ENCODE peak calls at places on chromosomes 5 and 9, in ten cellular contexts. H is activated CD8-positive, alpha-beta memory T cell treated with anti-CD3 and anti-CD28 coated beads, Interleukin-2, amount 50 U/mL, for 4 hours; W is HS-27A; Y is activated CD4-positive, CD25-positive, alpha-beta regulatory T cell; C is GF-D8; Z is memory B cell; M is breast epithelium; V is omental fat pad; X is heart right ventricle; N is NCI-H1417 treated with DMSO at 0.1 percent for 48 hours. R is an unnamed sample.

GRCh38 chr5:101244621-101245020 is 341.5 kb upstream of the ST8SIA4 start:
- DNase-seq in H (no peak), W (no peak), Y (no peak), C (no peak), Z (no peak), M (no peak), V (no peak), X (no peak), N (no peak), R (no peak)

GRCh38 chr9:36813149-36813548 is 220.9 kb downstream of the PAX5 start:
- DNase-seq in H (no peak), W (no peak), Y (no peak), C (no peak), Z (no peak), M (no peak), V (no peak), X (no peak), N (no peak), R (no peak)

GRCh38 chr5:168342151-168342825 is 50.8 kb downstream of the WWC1 start:
- DNase-seq in H (no peak), W (no peak), Y (no peak), C (no peak), Z (no peak), M (no peak), V (no peak), X (no peak), N (no peak), R (no peak)

GRCh38 chr9:100714372-100715099 is 136.7 kb downstream of the CAVIN4 start:
- DNase-seq in H (peak), W (peak), Y (no peak), C (no peak), Z (peak), M (peak), V (peak), X (peak), N (no peak), R (peak)

GRCh38 chr5:33048315-33048714 is 337.2 kb downstream of the NPR3 start:
- DNase-seq in H (no peak), W (no peak), Y (no peak), C (no peak), Z (no peak), M (no peak), V (no peak), X (no peak), N (no peak), R (no peak)

GRCh38 chr9:37944671-37945481 is 40.9 kb upstream of the SLC25A51 start:
- DNase-seq in H (no peak), W (peak), Y (no peak), C (no peak), Z (no peak), M (no peak), V (no peak), X (no peak), N (no peak), R (no peak)

GRCh38 chr5:180007582-180007981 is 64.0 kb downstream of the RNF130 start:
- DNase-seq in H (no peak), W (no peak), Y (no peak), C (peak), Z (no peak), M (no peak), V (no peak), X (peak), N (peak), R (no peak)

GRCh38 chr5:108295588-108296368 is 86.1 kb downstream of the FBXL17 start:
- DNase-seq in H (no peak), W (no peak), Y (no peak), C (no peak), Z (no peak), M (no peak), V (no peak), X (no peak), N (no peak), R (no peak)

GRCh38 chr9:131517761-131518190 is 13.3 kb downstream of the UCK1 start:
- DNase-seq in H (no peak), W (no peak), Y (no peak), C (no peak), Z (no peak), M (no peak), V (no peak), X (no peak), N (no peak), R (no peak)

GRCh38 chr5:150242495-150242894 is 47.1 kb downstream of the CAMK2A start:
- DNase-seq in H (no peak), W (no peak), Y (no peak), C (no peak), Z (no peak), M (no peak), V (no peak), X (no peak), N (no peak), R (no peak)

GRCh38 chr5:36897616-36898015 is 21.0 kb downstream of the NIPBL start:
- DNase-seq in H (no peak), W (no peak), Y (no peak), C (no peak), Z (no peak), M (no peak), V (no peak), X (no peak), N (no peak), R (no peak)

GRCh38 chr5:111772456-111772855 is 15.5 kb upstream of the NREP start:
- DNase-seq in H (no peak), W (no peak), Y (no peak), C (no peak), Z (no peak), M (no peak), V (no peak), X (no peak), N (no peak), R (no peak)

GRCh38 chr5:145854651-145855258 is 18.1 kb downstream of the GRXCR2 start:
- DNase-seq in H (no peak), W (peak), Y (no peak), C (peak), Z (no peak), M (no peak), V (no peak), X (no peak), N (no peak), R (no peak)

GRCh38 chr5:98631311-98632054 is 142.0 kb upstream of the RGMB start:
- DNase-seq in H (no peak), W (peak), Y (no peak), C (no peak), Z (no peak), M (no peak), V (no peak), X (no peak), N (no peak), R (no peak)

GRCh38 chr9:110650261-110650660 is 18.3 kb upstream of the MUSK start:
- DNase-seq in H (no peak), W (peak), Y (no peak), C (no peak), Z (no peak), M (no peak), V (no peak), X (no peak), N (no peak), R (no peak)

GRCh38 chr5:7851617-7852289 is 820 bp upstream of the CFAP90 start:
- DNase-seq in H (no peak), W (no peak), Y (no peak), C (no peak), Z (no peak), M (no peak), V (no peak), X (no peak), N (no peak), R (no peak)

GRCh38 chr5:90366972-90367371 is 42.6 kb downstream of the CETN3 start:
- DNase-seq in H (no peak), W (no peak), Y (no peak), C (no peak), Z (no peak), M (no peak), V (no peak), X (no peak), N (no peak), R (no peak)

GRCh38 chr5:167582263-167582662 is 709.2 kb upstream of the WWC1 start:
- DNase-seq in H (no peak), W (no peak), Y (no peak), C (no peak), Z (no peak), M (no peak), V (no peak), X (no peak), N (no peak), R (no peak)

GRCh38 chr9:27537027-27537435 is 7.4 kb upstream of the MOB3B start:
- DNase-seq in H (no peak), W (no peak), Y (no peak), C (no peak), Z (no peak), M (no peak), V (no peak), X (no peak), N (no peak), R (no peak)

GRCh38 chr9:131886839-131887238 is 147.0 kb upstream of the RAPGEF1 start:
- DNase-seq in H (no peak), W (no peak), Y (no peak), C (no peak), Z (no peak), M (no peak), V (no peak), X (no peak), N (no peak), R (no peak)

GRCh38 chr5:76664065-76664464 is 40.9 kb upstream of the F2RL2 start:
- DNase-seq in H (no peak), W (no peak), Y (no peak), C (no peak), Z (no peak), M (no peak), V (no peak), X (no peak), N (no peak), R (no peak)

GRCh38 chr9:132631685-132632084 is 38.1 kb downstream of the DDX31 start:
- DNase-seq in H (no peak), W (no peak), Y (no peak), C (no peak), Z (no peak), M (no peak), V (no peak), X (no peak), N (no peak), R (no peak)

GRCh38 chr9:100082786-100083185 is 16.0 kb downstream of the ERP44 start:
- DNase-seq in H (no peak), W (no peak), Y (no peak), C (no peak), Z (no peak), M (no peak), V (no peak), X (no peak), N (no peak), R (no peak)

GRCh38 chr9:102106446-102106845 is 368.0 kb upstream of the GRIN3A start:
- DNase-seq in H (no peak), W (no peak), Y (no peak), C (no peak), Z (no peak), M (no peak), V (no peak), X (no peak), N (no peak), R (no peak)

GRCh38 chr9:76891874-76892273 is 14.0 kb downstream of the PRUNE2 start:
- DNase-seq in H (no peak), W (no peak), Y (no peak), C (no peak), Z (no peak), M (no peak), V (no peak), X (no peak), N (no peak), R (no peak)

GRCh38 chr5:107564896-107565295 is 105.8 kb downstream of the EFNA5 start:
- DNase-seq in H (no peak), W (no peak), Y (no peak), C (no peak), Z (no peak), M (no peak), V (no peak), X (no peak), N (no peak), R (no peak)

GRCh38 chr5:133782736-133783135 is 170.4 kb upstream of the FSTL4 start:
- DNase-seq in H (no peak), W (no peak), Y (no peak), C (no peak), Z (no peak), M (no peak), V (no peak), X (no peak), N (no peak), R (no peak)

GRCh38 chr9:76891279-76891678 is 14.6 kb downstream of the PRUNE2 start:
- DNase-seq in H (no peak), W (no peak), Y (no peak), C (no peak), Z (no peak), M (no peak), V (no peak), X (no peak), N (no peak), R (no peak)

GRCh38 chr5:134129411-134130238 is 15.1 kb downstream of the TCF7 start:
- DNase-seq in H (no peak), W (no peak), Y (no peak), C (no peak), Z (no peak), M (no peak), V (no peak), X (no peak), N (no peak), R (no peak)